ENCODE peak calls at places on chromosomes 7 and 10, in six cellular contexts. U is cardiac muscle cell, J is GM03348, I is HFF-Myc, F is thoracic aorta, O is BJ. S is an unnamed sample.

GRCh38 chr10:97850446-97850845 is 803 bp downstream of the GOLGA7B start:
- DNase-seq in J (no peak), I (no peak), O (no peak), U (peak; percentile 14), F (no peak), S (no peak)

GRCh38 chr7:139704308-139704879 is 73.4 kb downstream of the HIPK2 start:
- DNase-seq in I (no peak), U (no peak), O (no peak), J (no peak), F (no peak), S (no peak)

GRCh38 chr10:7544203-7544602 is 122.6 kb downstream of the ITIH5 start:
- DNase-seq in I (no peak), U (peak; percentile 92), J (no peak), F (no peak), O (no peak), S (no peak)

GRCh38 chr7:13832346-13832745 is 157.1 kb downstream of the ETV1 start:
- DNase-seq in F (no peak), U (no peak), O (no peak), J (no peak), I (no peak), S (no peak)

GRCh38 chr7:16758634-16759602 is 5.4 kb downstream of the TSPAN13 start:
- DNase-seq in U (no peak), F (no peak), O (no peak), I (no peak), J (no peak), S (no peak)

GRCh38 chr7:140165422-140165821 is 11.4 kb downstream of the KDM7A start:
- DNase-seq in F (no peak), U (peak; percentile 68), I (no peak), O (peak; percentile 68), J (peak; percentile 60), S (no peak)

GRCh38 chr7:132292803-132293202 is 283.5 kb downstream of the PLXNA4 start:
- DNase-seq in O (no peak), F (no peak), J (no peak), I (no peak), U (peak; percentile 59), S (peak; percentile 68)

GRCh38 chr7:100963386-100963785 is 6.0 kb upstream of the MUC12 start:
- DNase-seq in U (no peak), I (no peak), J (no peak), F (no peak), O (no peak), S (no peak)

GRCh38 chr7:25318077-25318476 is 89.8 kb upstream of the NPVF start:
- DNase-seq in O (no peak), I (no peak), F (no peak), J (no peak), U (no peak), S (no peak)